ENCODE peak calls at places on chromosomes 4 and X, in nine cellular contexts. N is iris pigment epithelial cell; H is ACHN; M is retina; P is activated CD8-positive, alpha-beta memory T cell treated with anti-CD3 and anti-CD28 coated beads for 48 hours; K is activated CD4-positive, alpha-beta T cell treated with anti-CD3 and anti-CD28 coated beads for 24 hours; J is posterior vena cava; Q is mesothelial cell of epicardium; I is heart right ventricle. F is an unnamed sample.

GRCh38 chr4:54231419-54232150 is 2.5 kb downstream of the PDGFRA start:
- DNase-seq in H (no peak), I (peak), Q (peak), M (peak), P (no peak), J (peak), N (peak), K (no peak), F (no peak)

GRCh38 chr4:156764145-156764544 is 207.5 kb downstream of the PDGFC start:
- DNase-seq in I (no peak), M (no peak), H (no peak), K (no peak), Q (no peak), J (no peak), P (no peak), N (peak), F (no peak)

GRCh38 chr4:26858947-26859401 is 1.7 kb upstream of the STIM2 start:
- DNase-seq in N (peak), J (no peak), Q (no peak), H (no peak), M (no peak), I (no peak), P (no peak), K (no peak), F (no peak)

GRCh38 chr4:41644288-41644914 is 104.1 kb downstream of the PHOX2B start:
- DNase-seq in H (peak), K (no peak), N (peak), P (no peak), M (peak), I (peak), Q (peak), J (peak), F (no peak)

GRCh38 chrX:20711366-20711765 is 444.7 kb upstream of the RPS6KA3 start:
- DNase-seq in J (no peak), K (no peak), P (no peak), N (no peak), Q (no peak), M (no peak), I (no peak), H (no peak), F (no peak)

GRCh38 chrX:121598356-121598755 is 550.9 kb downstream of the GLUD2 start:
- DNase-seq in I (no peak), Q (no peak), K (no peak), J (no peak), H (no peak), M (no peak), N (no peak), P (no peak), F (no peak)

GRCh38 chr4:37517326-37517725 is 168.8 kb downstream of the RELL1 start:
- DNase-seq in I (no peak), K (no peak), N (no peak), Q (no peak), J (no peak), P (no peak), H (no peak), M (no peak), F (no peak)

GRCh38 chr4:17347445-17347844 is 164.4 kb downstream of the QDPR start:
- DNase-seq in N (peak), J (no peak), I (peak), M (no peak), K (peak), H (peak), Q (no peak), P (no peak), F (no peak)

GRCh38 chr4:64497526-64497925 is 88.3 kb upstream of the TECRL start:
- DNase-seq in M (peak), H (no peak), K (no peak), Q (no peak), I (no peak), N (peak), J (no peak), P (no peak), F (no peak)

GRCh38 chr4:54550415-54551171 is 107.2 kb upstream of the KIT start:
- DNase-seq in K (no peak), Q (no peak), H (peak), J (no peak), P (no peak), M (no peak), I (peak), N (peak), F (no peak)

GRCh38 chr4:151432654-151433053 is 23.7 kb downstream of the FHIP1A start:
- DNase-seq in I (no peak), N (no peak), P (no peak), K (no peak), J (no peak), H (no peak), Q (no peak), M (no peak), F (no peak)

GRCh38 chrX:137051978-137052640 is 18.3 kb upstream of the GPR101 start:
- DNase-seq in K (peak), Q (peak), J (peak), M (peak), H (peak), N (peak), P (peak), I (peak), F (peak)

GRCh38 chrX:78527263-78527662 is 131.9 kb downstream of the RTL3 start:
- DNase-seq in Q (no peak), M (no peak), J (no peak), P (no peak), I (no peak), K (no peak), H (no peak), N (no peak), F (no peak)

GRCh38 chrX:125236955-125237354 is 82.7 kb upstream of the TEX13C start:
- DNase-seq in M (no peak), P (no peak), Q (no peak), K (no peak), I (no peak), N (no peak), J (no peak), H (no peak), F (no peak)

GRCh38 chr4:137212601-137213000 is 319.7 kb downstream of the PCDH18 start:
- DNase-seq in H (no peak), M (no peak), Q (no peak), J (no peak), P (no peak), I (no peak), N (no peak), K (no peak), F (no peak)

GRCh38 chrX:17161991-17162390 is 213.0 kb upstream of the NHS start:
- DNase-seq in H (no peak), Q (no peak), P (no peak), K (no peak), J (no peak), N (no peak), I (no peak), M (no peak), F (no peak)